ENCODE peak calls at places on chromosome 21, in ten cellular contexts. T is brain microvascular endothelial cell; R is astrocyte of the spinal cord; H is CD8-positive, alpha-beta memory T cell; I is choroid plexus epithelial cell; A is aorta; F is gastrocnemius medialis; X is IMR-90; V is heart left ventricle; G is Panc1. Q is an unnamed sample.
A peak's percentile ranks its signal among the peaks of the same experiment; 100 is the strongest.

GRCh38 chr21:26833460-26833939 is 11.7 kb downstream of the ADAMTS1 start:
- DNase-seq in V (no peak), I (no peak), G (no peak), X (no peak), A (peak; percentile 78), F (peak; percentile 49), H (no peak), R (no peak), T (no peak), Q (no peak)

GRCh38 chr21:41776778-41777177 is 9.9 kb upstream of the RIPK4 start:
- DNase-seq in X (no peak), H (no peak), A (no peak), G (no peak), F (no peak), R (no peak), V (no peak), I (no peak), T (no peak), Q (no peak)

GRCh38 chr21:42227909-42228708 is 9.2 kb downstream of the ABCG1 start:
- DNase-seq in I (peak; percentile 94), T (peak; percentile 88), G (no peak), V (peak; percentile 89), X (peak; percentile 91), R (peak; percentile 75), H (peak; percentile 92), A (peak; percentile 92), F (peak; percentile 99), Q (no peak)

GRCh38 chr21:41993744-41994143 is 16.4 kb downstream of the ZBTB21 start:
- DNase-seq in V (no peak), T (peak; percentile 20), X (peak; percentile 93), R (peak; percentile 76), I (peak; percentile 52), H (no peak), F (no peak), A (no peak), G (no peak), Q (no peak)

GRCh38 chr21:25999935-26000582 is 170.5 kb downstream of the APP start:
- DNase-seq in R (no peak), H (no peak), X (no peak), I (no peak), G (no peak), F (no peak), V (no peak), T (no peak), A (no peak), Q (no peak)

GRCh38 chr21:23003951-23004350 is 2005.7 kb downstream of the NCAM2 start:
- DNase-seq in I (no peak), X (no peak), V (no peak), G (no peak), A (no peak), F (no peak), H (no peak), T (no peak), R (no peak), Q (peak; percentile 45)

GRCh38 chr21:28207776-28208175 is 784.9 kb downstream of the LTN1 start:
- DNase-seq in A (no peak), G (no peak), H (no peak), T (peak; percentile 9), R (peak; percentile 71), F (no peak), I (peak; percentile 42), X (peak; percentile 83), V (no peak), Q (no peak)

GRCh38 chr21:42071146-42071737 is at the start of gene UMODL1:
- DNase-seq in A (peak; percentile 67), T (no peak), V (no peak), I (no peak), G (no peak), F (no peak), X (no peak), R (no peak), H (no peak), Q (no peak)

GRCh38 chr21:16125274-16125673 is 395.5 kb downstream of the USP25 start:
- DNase-seq in T (no peak), F (no peak), H (no peak), V (no peak), G (no peak), I (peak; percentile 18), R (peak; percentile 39), A (no peak), X (no peak), Q (no peak)

GRCh38 chr21:42039470-42039901 is 29.3 kb upstream of the ZBTB21 start:
- DNase-seq in I (peak; percentile 71), A (peak; percentile 77), X (peak; percentile 85), G (no peak), F (peak; percentile 37), R (peak; percentile 28), T (peak; percentile 12), H (no peak), V (no peak), Q (no peak)

GRCh38 chr21:26683996-26684395 is 110.9 kb upstream of the CYYR1 start:
- DNase-seq in H (no peak), I (no peak), F (no peak), G (no peak), V (no peak), T (no peak), A (no peak), X (no peak), R (no peak), Q (no peak)

DNA sequence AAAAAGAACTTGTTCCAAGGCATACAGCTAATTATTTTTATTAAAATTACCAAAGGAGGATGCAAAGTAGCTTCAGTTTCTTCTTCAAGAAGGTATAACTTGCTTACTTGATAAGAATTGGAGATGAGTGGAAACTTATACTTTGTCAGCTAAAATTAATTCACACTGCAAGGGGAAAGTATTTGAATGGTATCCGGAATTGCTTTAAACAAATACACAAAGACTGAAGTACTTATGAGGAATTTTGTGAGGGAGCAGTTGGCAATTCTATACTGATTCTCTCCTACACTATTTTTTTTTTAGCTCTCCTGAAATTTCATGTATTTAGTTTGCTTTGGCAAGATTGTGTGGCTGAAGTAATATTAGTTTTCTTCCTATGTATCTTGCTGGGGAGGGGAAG is 39.2 kb upstream of the GRIK1 start:
- DNase-seq in A (no peak), T (no peak), X (no peak), F (no peak), I (no peak), H (no peak), V (no peak), G (no peak), R (no peak), Q (no peak)
- H3K4me3 ChIP-seq in A (no peak overlapping the region), T (no peak overlapping the region), X (no peak overlapping the region), F (no peak overlapping the region), I (no peak overlapping the region), H (no peak overlapping the region), V (no peak overlapping the region), G (no peak overlapping the region), R (no peak overlapping the region), Q (no peak overlapping the region)

GRCh38 chr21:39386899-39387298 is 38.0 kb upstream of the HMGN1 start:
- DNase-seq in H (no peak), I (no peak), F (no peak), X (no peak), V (no peak), G (no peak), T (no peak), A (no peak), R (no peak), Q (no peak)

GRCh38 chr21:39385299-39386145 is 36.6 kb upstream of the HMGN1 start:
- DNase-seq in G (no peak), F (peak; percentile 87), H (no peak), X (peak; percentile 75), I (peak; percentile 89), R (peak; percentile 80), V (peak; percentile 81), T (peak; percentile 62), A (peak; percentile 91), Q (peak; percentile 63)

GRCh38 chr21:39387461-39388037 is 38.7 kb upstream of the HMGN1 start:
- DNase-seq in F (peak; percentile 89), V (peak; percentile 92), G (peak; percentile 33), H (peak; percentile 88), T (peak; percentile 77), I (peak; percentile 89), R (peak; percentile 73), A (peak; percentile 98), X (peak; percentile 81), Q (peak; percentile 45)

GRCh38 chr21:39384674-39385298 is 35.9 kb upstream of the HMGN1 start:
- DNase-seq in V (no peak), I (peak; percentile 18), X (peak; percentile 55), R (peak; percentile 37), T (peak; percentile 5), G (no peak), H (no peak), F (no peak), A (no peak), Q (no peak)

GRCh38 chr21:39386194-39386593 is 37.3 kb upstream of the HMGN1 start:
- DNase-seq in R (peak; percentile 5), T (no peak), V (no peak), H (no peak), I (peak; percentile 6), X (no peak), F (peak; percentile 50), A (no peak), G (no peak), Q (no peak)
- H3K4me3 ChIP-seq in R (peak overlapping the region; percentile 14), T (peak overlapping the region; percentile 29), V (peak overlapping the region; percentile 54), H (no peak overlapping the region), I (peak overlapping the region; percentile 62), X (peak overlapping the region; percentile 40), F (peak overlapping the region; percentile 35), A (no peak overlapping the region), G (peak overlapping the region; percentile 51), Q (peak overlapping the region; percentile 54)

DNA sequence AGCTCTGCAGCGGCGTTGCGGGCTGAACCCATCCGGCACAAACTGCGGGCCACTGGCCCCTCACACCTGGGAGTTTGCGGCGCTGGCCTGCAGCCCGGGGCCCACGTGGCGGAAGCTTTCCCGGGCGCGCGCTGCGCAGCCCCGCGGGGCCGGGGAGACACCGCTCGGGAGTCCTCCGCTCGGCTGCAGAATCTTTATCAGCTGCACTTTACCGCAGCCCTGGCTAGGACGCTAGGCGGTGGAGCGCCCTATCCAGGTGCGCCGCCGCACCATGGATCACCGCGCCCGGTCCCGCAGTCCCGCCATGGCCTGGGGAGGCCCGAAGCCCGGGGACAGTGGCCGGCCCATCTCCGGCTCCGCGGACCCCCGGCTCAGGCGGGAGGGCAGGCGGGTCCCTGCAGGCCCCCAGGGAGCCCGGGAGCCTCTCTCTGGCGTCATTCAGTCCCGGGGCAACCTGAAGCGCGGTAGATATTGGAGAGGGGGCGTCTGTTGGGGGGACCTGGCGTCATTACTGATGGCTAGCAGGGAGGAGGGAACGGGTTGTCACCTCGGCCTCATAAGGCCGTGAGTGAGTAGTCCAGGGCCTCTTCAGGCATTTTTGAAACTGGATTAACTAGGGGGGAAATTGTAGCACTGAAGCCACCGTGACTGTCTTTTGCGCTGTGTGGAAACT is 5.7 kb upstream of the OLIG2 start:
- DNase-seq in F (no peak), V (no peak), I (no peak), A (no peak), X (no peak), H (no peak), R (no peak), T (no peak), G (no peak), Q (no peak)
- H3K4me3 ChIP-seq in F (no peak overlapping the region), V (peak overlapping the region; percentile 28), I (no peak overlapping the region), A (no peak overlapping the region), X (no peak overlapping the region), H (peak overlapping the region; percentile 19), R (no peak overlapping the region), T (no peak overlapping the region), G (no peak overlapping the region), Q (no peak overlapping the region)

DNA sequence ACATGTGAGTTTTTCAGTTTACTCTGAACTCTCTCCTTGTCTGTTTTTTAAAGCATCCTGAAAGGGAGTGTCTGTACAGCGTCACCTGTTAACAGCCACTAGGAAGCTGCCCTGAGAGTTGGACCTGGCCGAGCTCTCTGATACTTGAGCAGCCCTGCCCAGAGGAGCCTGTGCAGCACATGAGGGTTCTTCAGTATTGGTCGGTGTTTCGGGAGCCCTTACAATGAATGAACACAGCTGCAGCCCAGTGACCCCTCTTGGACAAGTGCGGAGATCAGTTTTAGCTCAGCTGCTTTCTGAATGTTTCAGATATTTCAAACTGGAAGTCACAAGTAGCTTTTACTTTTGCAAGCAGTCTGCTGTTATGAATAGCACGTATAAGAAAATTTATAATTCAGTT is 39.2 kb downstream of the ADARB1 start:
- DNase-seq in V (no peak), G (no peak), I (no peak), A (no peak), F (no peak), T (no peak), H (no peak), X (no peak), R (no peak), Q (no peak)
- H3K4me3 ChIP-seq in V (no peak overlapping the region), G (no peak overlapping the region), I (no peak overlapping the region), A (no peak overlapping the region), F (no peak overlapping the region), T (no peak overlapping the region), H (no peak overlapping the region), X (no peak overlapping the region), R (no peak overlapping the region), Q (no peak overlapping the region)